ENCODE peak calls at places on chromosomes 16 and 17, in six cellular contexts. One of them, this sample, is unnamed.

GRCh38 chr16:22805326-22805725 is 8.6 kb upstream of the HS3ST2 start:
- DNase-seq in body of pancreas: no peak
- DNase-seq in upper lobe of right lung: no peak
- DNase-seq in Peyer's patch: no peak
- DNase-seq in suprapubic skin: no peak
- DNase-seq in nephron progenitor cell: no peak
- DNase-seq in this sample: no peak

GRCh38 chr16:11459722-11460121 is 114.5 kb downstream of the RMI2 start:
- DNase-seq in body of pancreas: no peak
- DNase-seq in upper lobe of right lung: no peak
- DNase-seq in Peyer's patch: no peak
- DNase-seq in suprapubic skin: no peak
- DNase-seq in nephron progenitor cell: no peak
- DNase-seq in this sample: no peak

GRCh38 chr17:17468217-17469010 is 8.4 kb upstream of the MED9 start:
- DNase-seq in body of pancreas: peak; percentile 78
- DNase-seq in upper lobe of right lung: no peak
- DNase-seq in Peyer's patch: no peak
- DNase-seq in suprapubic skin: no peak
- DNase-seq in nephron progenitor cell: no peak
- DNase-seq in this sample: no peak

GRCh38 chr17:29019475-29020181 is 13.8 kb upstream of the SEZ6 start:
- DNase-seq in body of pancreas: peak; percentile 55
- DNase-seq in upper lobe of right lung: no peak
- DNase-seq in Peyer's patch: no peak
- DNase-seq in suprapubic skin: no peak
- DNase-seq in nephron progenitor cell: peak; percentile 54
- DNase-seq in this sample: no peak

GRCh38 chr17:144936-145670 is 7.7 kb downstream of the SCGB1C2 start:
- DNase-seq in body of pancreas: no peak
- DNase-seq in upper lobe of right lung: peak; percentile 25
- DNase-seq in Peyer's patch: no peak
- DNase-seq in suprapubic skin: peak; percentile 40
- DNase-seq in nephron progenitor cell: no peak
- DNase-seq in this sample: no peak

GRCh38 chr16:56603589-56603988 is 4.8 kb upstream of the MT2A start:
- DNase-seq in body of pancreas: peak; percentile 66
- DNase-seq in upper lobe of right lung: no peak
- DNase-seq in Peyer's patch: no peak
- DNase-seq in suprapubic skin: no peak
- DNase-seq in nephron progenitor cell: no peak
- DNase-seq in this sample: no peak

GRCh38 chr17:82059272-82060000 is 6.2 kb downstream of the DUS1L start:
- DNase-seq in body of pancreas: no peak
- DNase-seq in upper lobe of right lung: no peak
- DNase-seq in Peyer's patch: no peak
- DNase-seq in suprapubic skin: no peak
- DNase-seq in nephron progenitor cell: no peak
- DNase-seq in this sample: no peak

GRCh38 chr16:7746971-7747370 is 414.3 kb downstream of the RBFOX1 start:
- DNase-seq in body of pancreas: no peak
- DNase-seq in upper lobe of right lung: no peak
- DNase-seq in Peyer's patch: no peak
- DNase-seq in suprapubic skin: no peak
- DNase-seq in nephron progenitor cell: no peak
- DNase-seq in this sample: no peak

GRCh38 chr16:22844426-22844825 is 30.5 kb downstream of the HS3ST2 start:
- DNase-seq in body of pancreas: no peak
- DNase-seq in upper lobe of right lung: no peak
- DNase-seq in Peyer's patch: no peak
- DNase-seq in suprapubic skin: no peak
- DNase-seq in nephron progenitor cell: no peak
- DNase-seq in this sample: no peak

GRCh38 chr17:43576563-43577229 is 30.6 kb upstream of the ETV4 start:
- DNase-seq in body of pancreas: peak; percentile 75
- DNase-seq in upper lobe of right lung: peak; percentile 76
- DNase-seq in Peyer's patch: peak; percentile 55
- DNase-seq in suprapubic skin: no peak
- DNase-seq in nephron progenitor cell: peak; percentile 78
- DNase-seq in this sample: peak; percentile 76

GRCh38 chr17:75876190-75876937 is 2.0 kb downstream of the TRIM47 start:
- DNase-seq in body of pancreas: peak; percentile 85
- DNase-seq in upper lobe of right lung: peak; percentile 77
- DNase-seq in Peyer's patch: peak; percentile 81
- DNase-seq in suprapubic skin: no peak
- DNase-seq in nephron progenitor cell: peak; percentile 36
- DNase-seq in this sample: peak; percentile 55

GRCh38 chr17:59238904-59239303 is 18.6 kb downstream of the GDPD1 start:
- DNase-seq in body of pancreas: no peak
- DNase-seq in upper lobe of right lung: no peak
- DNase-seq in Peyer's patch: no peak
- DNase-seq in suprapubic skin: no peak
- DNase-seq in nephron progenitor cell: no peak
- DNase-seq in this sample: no peak

DNA sequence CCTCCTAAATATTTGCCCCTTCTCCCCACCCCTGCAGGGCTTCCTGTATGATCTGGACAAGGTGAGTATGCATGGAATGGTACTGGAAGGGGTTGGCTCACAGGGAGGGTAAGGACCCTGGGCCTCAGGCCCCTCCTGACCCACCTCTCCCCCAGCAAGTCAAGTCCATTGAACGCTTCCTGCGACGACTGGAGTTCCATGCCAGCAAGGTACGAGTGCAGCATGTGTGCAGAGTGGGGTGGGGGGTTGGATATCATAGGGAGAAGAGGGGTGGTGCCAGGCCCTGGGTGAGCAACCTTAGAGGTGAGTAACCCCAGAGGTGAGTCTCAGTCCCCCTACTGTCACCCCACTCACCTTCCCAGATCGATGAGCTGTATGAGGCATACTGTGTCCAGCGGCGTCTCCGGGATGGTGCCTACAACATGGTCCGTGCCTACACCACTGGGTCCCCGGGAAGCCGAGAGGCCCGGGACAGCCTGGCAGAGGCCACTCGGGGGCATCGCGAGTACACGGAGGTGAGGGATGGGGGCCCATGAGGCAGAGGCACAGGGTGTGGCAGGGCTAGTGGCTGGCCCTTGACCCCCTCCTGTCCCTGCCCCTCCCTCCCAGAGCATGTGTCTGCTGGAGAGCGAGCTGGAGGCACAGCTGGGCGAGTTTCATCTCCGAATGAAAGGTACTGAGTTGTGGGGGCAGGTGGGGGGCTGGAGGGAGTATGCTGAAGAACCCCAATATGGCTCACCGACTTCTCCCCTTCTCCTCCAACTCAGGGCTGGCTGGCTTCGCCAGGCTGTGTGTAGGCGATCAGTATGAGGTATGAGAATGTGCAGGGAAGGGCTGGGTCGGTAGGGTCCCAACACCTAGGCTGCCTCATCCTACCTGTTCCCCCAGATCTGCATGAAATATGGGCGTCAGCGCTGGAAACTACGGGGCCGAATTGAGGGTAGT is 11.3 kb downstream of the RIPOR1 start:
- DNase-seq in body of pancreas: no peak
- DNase-seq in upper lobe of right lung: no peak
- DNase-seq in Peyer's patch: no peak
- DNase-seq in suprapubic skin: no peak
- DNase-seq in nephron progenitor cell: no peak
- DNase-seq in this sample: no peak
- TF ChIP-seq CTCF in body of pancreas: no peak
- TF ChIP-seq CTCF in upper lobe of right lung: no peak
- TF ChIP-seq CTCF in Peyer's patch: no peak
- TF ChIP-seq CTCF in suprapubic skin: no peak
- TF ChIP-seq CTCF in nephron progenitor cell: no peak
- TF ChIP-seq CTCF in this sample: no peak

GRCh38 chr16:16147316-16147999 is 75.8 kb downstream of the ABCC6 start:
- DNase-seq in body of pancreas: no peak
- DNase-seq in upper lobe of right lung: no peak
- DNase-seq in Peyer's patch: no peak
- DNase-seq in suprapubic skin: no peak
- DNase-seq in nephron progenitor cell: no peak
- DNase-seq in this sample: no peak
- TF ChIP-seq CTCF in body of pancreas: no peak
- TF ChIP-seq CTCF in upper lobe of right lung: no peak
- TF ChIP-seq CTCF in Peyer's patch: no peak
- TF ChIP-seq CTCF in suprapubic skin: no peak
- TF ChIP-seq CTCF in nephron progenitor cell: no peak
- TF ChIP-seq CTCF in this sample: no peak

GRCh38 chr17:57737450-57737849 is 7.6 kb downstream of the CCDC182 start:
- DNase-seq in body of pancreas: no peak
- DNase-seq in upper lobe of right lung: no peak
- DNase-seq in Peyer's patch: no peak
- DNase-seq in suprapubic skin: no peak
- DNase-seq in nephron progenitor cell: no peak
- DNase-seq in this sample: no peak

GRCh38 chr17:57735230-57735629 is 9.9 kb downstream of the CCDC182 start:
- DNase-seq in body of pancreas: no peak
- DNase-seq in upper lobe of right lung: no peak
- DNase-seq in Peyer's patch: no peak
- DNase-seq in suprapubic skin: no peak
- DNase-seq in nephron progenitor cell: no peak
- DNase-seq in this sample: no peak

GRCh38 chr17:57740225-57740528 is 4.9 kb downstream of the CCDC182 start:
- DNase-seq in body of pancreas: no peak
- DNase-seq in upper lobe of right lung: no peak
- DNase-seq in Peyer's patch: no peak
- DNase-seq in suprapubic skin: no peak
- DNase-seq in nephron progenitor cell: no peak
- DNase-seq in this sample: no peak

GRCh38 chr17:57735707-57736106 is 9.4 kb downstream of the CCDC182 start:
- DNase-seq in body of pancreas: no peak
- DNase-seq in upper lobe of right lung: no peak
- DNase-seq in Peyer's patch: no peak
- DNase-seq in suprapubic skin: no peak
- DNase-seq in nephron progenitor cell: no peak
- DNase-seq in this sample: no peak

GRCh38 chr17:57739402-57740224 is 5.5 kb downstream of the CCDC182 start:
- DNase-seq in body of pancreas: no peak
- DNase-seq in upper lobe of right lung: no peak
- DNase-seq in Peyer's patch: no peak
- DNase-seq in suprapubic skin: no peak
- DNase-seq in nephron progenitor cell: no peak
- DNase-seq in this sample: peak; percentile 51
- TF ChIP-seq CTCF in body of pancreas: no peak
- TF ChIP-seq CTCF in upper lobe of right lung: peak; percentile 21
- TF ChIP-seq CTCF in Peyer's patch: peak; percentile 12
- TF ChIP-seq CTCF in suprapubic skin: peak; percentile 15
- TF ChIP-seq CTCF in nephron progenitor cell: peak; percentile 32
- TF ChIP-seq CTCF in this sample: peak; percentile 49

GRCh38 chr17:32349854-32350661 is at the start of gene ZNF207:
- DNase-seq in body of pancreas: peak; percentile 96
- DNase-seq in upper lobe of right lung: peak; percentile 96
- DNase-seq in Peyer's patch: peak; percentile 94
- DNase-seq in suprapubic skin: peak; percentile 98
- DNase-seq in nephron progenitor cell: peak; percentile 95
- DNase-seq in this sample: peak; percentile 94
- TF ChIP-seq CTCF in body of pancreas: no peak
- TF ChIP-seq CTCF in upper lobe of right lung: no peak
- TF ChIP-seq CTCF in Peyer's patch: no peak
- TF ChIP-seq CTCF in suprapubic skin: no peak
- TF ChIP-seq CTCF in nephron progenitor cell: no peak
- TF ChIP-seq CTCF in this sample: no peak

This sample was measured in GM10248.